ENCODE peak calls at places on chromosomes 5 and 9, in six cellular contexts. B is activated CD8-positive, alpha-beta memory T cell treated with anti-CD3 and anti-CD28 coated beads for 4 hours; D is lower leg skin; M is skeletal muscle cell; F is left ventricle myocardium inferior; K is H54. O is an unnamed sample.

GRCh38 chr5:176629853-176630680 is at the start of the genes EIF4E1B and SNCB:
- DNase-seq in B (peak; percentile 24), D (no peak), M (no peak), F (no peak), K (no peak), O (peak; percentile 84)

GRCh38 chr5:40221796-40222195 is 457.9 kb upstream of the PTGER4 start:
- DNase-seq in B (no peak), D (no peak), M (peak; percentile 72), F (no peak), K (peak; percentile 33), O (no peak)

GRCh38 chr9:99368341-99369326 is 146.6 kb downstream of the SEC61B start:
- DNase-seq in B (no peak), D (no peak), M (peak; percentile 55), F (peak; percentile 66), K (no peak), O (peak; percentile 57)

GRCh38 chr9:75653335-75653734 is 237.1 kb upstream of the PCSK5 start:
- DNase-seq in B (no peak), D (no peak), M (no peak), F (no peak), K (no peak), O (no peak)

GRCh38 chr9:6272229-6272597 is 56.0 kb upstream of the TPD52L3 start:
- DNase-seq in B (no peak), D (peak; percentile 37), M (peak; percentile 83), F (no peak), K (no peak), O (no peak)

GRCh38 chr5:96257904-96258303 is 175.1 kb downstream of the PCSK1 start:
- DNase-seq in B (no peak), D (no peak), M (peak; percentile 57), F (no peak), K (no peak), O (no peak)

GRCh38 chr5:90890183-90890582 is 331.6 kb downstream of the ADGRV1 start:
- DNase-seq in B (no peak), D (no peak), M (no peak), F (no peak), K (no peak), O (no peak)

GRCh38 chr9:137619240-137620090 is 660 bp downstream of the EHMT1 start:
- DNase-seq in B (no peak), D (no peak), M (no peak), F (peak; percentile 29), K (peak; percentile 91), O (peak; percentile 40)

GRCh38 chr5:18281947-18282557 is 647.8 kb downstream of the TAF11L14 start:
- DNase-seq in B (no peak), D (no peak), M (peak; percentile 25), F (no peak), K (peak; percentile 15), O (peak; percentile 70)

GRCh38 chr5:146703499-146703898 is 175.1 kb downstream of the PPP2R2B start:
- DNase-seq in B (no peak), D (no peak), M (no peak), F (no peak), K (no peak), O (no peak)

GRCh38 chr9:15873573-15874177 is 320.8 kb downstream of the CCDC171 start:
- DNase-seq in B (no peak), D (no peak), M (peak; percentile 31), F (no peak), K (no peak), O (peak; percentile 41)

GRCh38 chr5:1706428-1706827 is 93.2 kb downstream of the MRPL36 start:
- DNase-seq in B (no peak), D (no peak), M (no peak), F (no peak), K (no peak), O (no peak)

GRCh38 chr5:38426493-38426892 is 130.0 kb downstream of the LIFR start:
- DNase-seq in B (no peak), D (no peak), M (no peak), F (no peak), K (no peak), O (no peak)

GRCh38 chr9:115540091-115540490 is 422.1 kb upstream of the TNC start:
- DNase-seq in B (no peak), D (no peak), M (no peak), F (no peak), K (no peak), O (no peak)

GRCh38 chr5:5239191-5239590 is 99.1 kb downstream of the ADAMTS16 start:
- DNase-seq in B (no peak), D (no peak), M (no peak), F (no peak), K (no peak), O (no peak)

GRCh38 chr9:6355728-6356127 is 27.6 kb downstream of the TPD52L3 start:
- DNase-seq in B (no peak), D (no peak), M (peak; percentile 22), F (no peak), K (peak; percentile 6), O (no peak)

GRCh38 chr5:121870489-121870888 is 18.8 kb downstream of the FTMT start:
- DNase-seq in B (no peak), D (no peak), M (no peak), F (no peak), K (no peak), O (no peak)

GRCh38 chr5:141650851-141651727 is at the start of gene FCHSD1:
- DNase-seq in B (peak; percentile 75), D (peak; percentile 82), M (peak; percentile 31), F (peak; percentile 90), K (peak; percentile 93), O (peak; percentile 76)

GRCh38 chr9:101569736-101570501 is 24.9 kb downstream of the PPP3R2 start:
- DNase-seq in B (no peak), D (no peak), M (no peak), F (no peak), K (no peak), O (no peak)

GRCh38 chr9:89887286-89887685 is 282.5 kb downstream of the GADD45G start:
- DNase-seq in B (no peak), D (no peak), M (no peak), F (no peak), K (no peak), O (no peak)

GRCh38 chr9:108477538-108478006 is 378.2 kb downstream of the ACTL7B start:
- DNase-seq in B (no peak), D (no peak), M (peak; percentile 83), F (no peak), K (no peak), O (no peak)

GRCh38 chr9:133443982-133444381 is 15.8 kb upstream of the CACFD1 start:
- DNase-seq in B (no peak), D (no peak), M (no peak), F (no peak), K (peak; percentile 94), O (no peak)

GRCh38 chr5:141513021-141513626 is 24.2 kb downstream of the PCDHGC5 start:
- DNase-seq in B (no peak), D (no peak), M (no peak), F (no peak), K (no peak), O (peak; percentile 69)

GRCh38 chr9:129596541-129597328 is 24.2 kb downstream of the C9orf50 start:
- DNase-seq in B (no peak), D (no peak), M (peak; percentile 67), F (peak; percentile 75), K (no peak), O (peak; percentile 52)

GRCh38 chr9:94821098-94821930 is 94.8 kb downstream of the AOPEP start:
- DNase-seq in B (no peak), D (no peak), M (no peak), F (no peak), K (no peak), O (no peak)

O was measured in cerebellum.